ENCODE peak calls at places on chromosomes 7 and 10, in four cellular contexts. A, W, R and J are unnamed samples. For H3K9me3, the result is how much of the 10 kb centered on the place peaks cover.

GRCh38 chr10:125415964-125416363 is 255.6 kb upstream of the CTBP2 start:
- DNase-seq in A (no peak), W (no peak), R (no peak), J (no peak)

GRCh38 chr10:95408148-95408930 is 117.5 kb upstream of the PDLIM1 start:
- DNase-seq in W (no peak), A (no peak), R (no peak), J (no peak)

GRCh38 chr10:119443441-119443840 is 99.1 kb downstream of the RGS10 start:
- DNase-seq in W (no peak), A (no peak), R (no peak), J (no peak)

GRCh38 chr7:47506716-47507354 is 75.1 kb downstream of the TNS3 start:
- DNase-seq in A (no peak), W (no peak), R (no peak), J (no peak)

GRCh38 chr7:16891338-16891737 is 9.6 kb upstream of the AGR3 start:
- DNase-seq in R (peak), A (peak), W (no peak), J (peak)

GRCh38 chr7:88243345-88243909 is 23.6 kb upstream of the SRI start:
- DNase-seq in A (peak), R (peak), W (peak), J (peak)

GRCh38 chr7:6148724-6149360 is 117.7 kb downstream of the ANKRD61 start:
- DNase-seq in A (no peak), R (no peak), W (no peak), J (no peak)

GRCh38 chr7:15007507-15007906 is 105.0 kb upstream of the DGKB start:
- DNase-seq in R (no peak), A (no peak), W (peak), J (peak)

GRCh38 chr7:43362652-43363428 is 220.1 kb upstream of the STK17A start:
- DNase-seq in A (peak), W (peak), R (peak), J (peak)

GRCh38 chr7:82810558-82811259 is 352.0 kb downstream of the PCLO start:
- DNase-seq in W (peak), A (peak), R (peak), J (peak)

GRCh38 chr7:117072620-117073118 is 119.4 kb downstream of the ST7 start:
- DNase-seq in W (peak), A (peak), R (no peak), J (peak)

GRCh38 chr10:127153166-127153565 is 43.2 kb downstream of the INSYN2A start:
- DNase-seq in R (no peak), A (peak), W (no peak), J (no peak)

GRCh38 chr10:88620441-88620840 is 33.9 kb downstream of the LIPJ start:
- DNase-seq in R (no peak), W (no peak), A (no peak), J (no peak)

GRCh38 chr7:20288036-20288435 is 42.7 kb upstream of the ITGB8 start:
- DNase-seq in R (no peak), A (no peak), W (no peak), J (no peak)

GRCh38 chr10:113524120-113524519 is 28.7 kb upstream of the HABP2 start:
- DNase-seq in A (no peak), W (no peak), R (no peak), J (no peak)

GRCh38 chr7:88072036-88072714 is 138.1 kb downstream of the ADAM22 start:
- DNase-seq in A (no peak), R (no peak), W (no peak), J (no peak)

GRCh38 chr10:110610308-110610774 is 33.8 kb upstream of the RBM20 start:
- DNase-seq in W (peak), R (peak), A (peak), J (peak)

GRCh38 chr7:98120559-98120958 is 13.9 kb downstream of the LMTK2 start:
- DNase-seq in W (no peak), A (no peak), R (no peak), J (no peak)

GRCh38 chr7:24714676-24715010 is 42.6 kb downstream of the GSDME start:
- DNase-seq in W (no peak), R (no peak), A (no peak), J (no peak)

GRCh38 chr10:58266003-58266825 is 1.5 kb downstream of the IPMK start:
- DNase-seq in R (peak), A (peak), W (peak), J (peak)

GRCh38 chr10:7391748-7392147 is 19.1 kb downstream of the SFMBT2 start:
- DNase-seq in A (no peak), R (no peak), W (no peak), J (no peak)

GRCh38 chr7:70030745-70031144 is 432.5 kb downstream of the AUTS2 start:
- DNase-seq in R (no peak), A (no peak), W (no peak), J (no peak)

GRCh38 chr7:70029993-70030392 is 431.7 kb downstream of the AUTS2 start:
- DNase-seq in R (peak), A (no peak), W (no peak), J (no peak)

GRCh38 chr7:70028620-70029019 is 430.3 kb downstream of the AUTS2 start:
- DNase-seq in A (no peak), W (no peak), R (peak), J (no peak)

GRCh38 chr7:70032673-70033072 is 434.4 kb downstream of the AUTS2 start:
- DNase-seq in W (no peak), R (peak), A (no peak), J (no peak)

DNA sequence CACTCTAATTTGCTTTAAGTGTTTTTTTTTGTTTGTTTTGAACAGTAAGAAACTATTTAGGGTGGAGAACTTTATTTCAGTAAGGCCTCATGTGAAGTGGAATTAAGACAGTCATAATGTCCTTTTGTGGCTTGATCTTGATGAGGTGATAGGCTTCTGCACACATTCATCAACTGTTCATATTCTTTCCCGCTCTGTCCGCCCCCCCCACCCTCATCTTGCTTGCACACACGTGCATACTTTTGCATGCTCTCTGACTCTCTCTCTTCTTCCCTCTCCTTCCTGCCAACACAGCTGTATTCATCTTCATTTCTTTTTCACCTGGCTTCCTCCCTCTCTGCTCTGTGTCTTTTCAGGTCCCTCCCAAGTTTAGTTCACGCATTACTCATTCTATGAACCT is 429.6 kb downstream of the AUTS2 start:
- DNase-seq in A (no peak), W (no peak), R (peak), J (no peak)
- H3K4me2 ChIP-seq in A (no peak), W (no peak), R (peak), J (no peak)

GRCh38 chr10:71547841-71548493 is 151.2 kb downstream of the CDH23 start:
- DNase-seq in A (peak), R (no peak), W (no peak), J (no peak)

GRCh38 chr10:71547290-71547689 is 150.6 kb downstream of the CDH23 start:
- DNase-seq in A (no peak), W (no peak), R (no peak), J (no peak)

GRCh38 chr10:71545001-71545400 is 148.3 kb downstream of the CDH23 start:
- DNase-seq in A (no peak), W (no peak), R (no peak), J (no peak)

GRCh38 chr10:71546220-71546619 is 149.5 kb downstream of the CDH23 start:
- DNase-seq in A (no peak), R (no peak), W (no peak), J (no peak)

DNA sequence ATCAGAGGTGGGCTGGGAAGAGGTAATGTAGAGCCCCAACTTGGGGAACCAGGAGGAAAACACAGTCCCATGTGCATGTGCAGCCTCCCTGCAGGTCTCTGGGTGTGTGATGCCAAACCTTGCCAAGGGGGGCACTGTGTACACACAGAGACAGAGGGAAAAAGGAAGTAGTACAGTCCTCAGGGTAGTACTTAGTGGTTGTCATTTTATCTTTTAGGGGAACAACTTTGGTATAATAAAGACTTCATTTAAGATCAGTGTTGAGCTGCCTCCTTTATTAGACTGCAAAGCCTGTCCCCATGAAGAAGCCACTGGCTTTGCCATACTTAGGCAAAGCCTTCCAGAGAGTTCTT is 151.8 kb downstream of the CDH23 start:
- DNase-seq in A (peak), W (no peak), R (no peak), J (no peak)
- H3K9me3 ChIP-seq in A (under half), W (under half), R (under half), J (under half)

GRCh38 chr7:101820703-101821102 is 3.3 kb downstream of the CUX1 start:
- DNase-seq in A (no peak), R (no peak), W (no peak), J (no peak)
- H3K27ac ChIP-seq in A (no peak), R (peak), W (peak), J (no peak)

DNA sequence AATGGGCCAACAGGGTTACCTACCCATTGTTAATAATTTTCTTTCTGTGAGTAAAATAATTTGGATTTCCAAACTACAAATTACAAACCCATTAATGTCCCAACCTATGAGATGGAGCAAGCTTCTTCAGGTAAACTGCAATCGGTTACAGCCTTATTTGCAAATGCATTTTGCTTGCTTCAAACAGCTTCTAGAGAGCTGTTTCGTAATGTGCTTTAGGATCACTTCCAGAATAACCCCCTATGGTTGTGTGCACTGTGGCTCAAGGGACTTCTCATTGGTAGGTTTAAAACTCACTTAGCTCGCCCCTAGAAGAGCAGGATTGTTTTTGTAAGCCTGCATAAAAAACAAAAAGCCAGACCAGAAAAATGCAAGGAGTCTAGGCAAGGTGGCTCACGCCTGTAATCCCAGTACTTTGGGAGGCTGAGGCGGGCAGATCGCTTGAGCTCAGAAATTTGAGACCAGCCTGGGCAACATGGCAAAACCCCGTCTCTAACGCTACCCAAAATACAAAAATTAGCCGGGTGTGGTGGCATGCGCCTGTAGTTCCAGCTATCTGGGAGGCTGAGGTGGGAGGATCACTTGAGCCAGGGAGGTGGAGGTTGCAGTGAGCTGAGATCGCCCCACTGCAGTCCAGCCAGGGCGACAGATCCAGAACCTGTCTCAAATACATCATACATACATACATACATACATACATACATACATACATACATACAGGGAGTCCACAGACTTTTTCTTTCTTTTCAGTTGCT is 3.3 kb upstream of the MAP3K8 start:
- DNase-seq in R (no peak), W (no peak), A (no peak), J (no peak)
- H3K4me2 ChIP-seq in R (no peak), W (no peak), A (no peak), J (no peak)

DNA sequence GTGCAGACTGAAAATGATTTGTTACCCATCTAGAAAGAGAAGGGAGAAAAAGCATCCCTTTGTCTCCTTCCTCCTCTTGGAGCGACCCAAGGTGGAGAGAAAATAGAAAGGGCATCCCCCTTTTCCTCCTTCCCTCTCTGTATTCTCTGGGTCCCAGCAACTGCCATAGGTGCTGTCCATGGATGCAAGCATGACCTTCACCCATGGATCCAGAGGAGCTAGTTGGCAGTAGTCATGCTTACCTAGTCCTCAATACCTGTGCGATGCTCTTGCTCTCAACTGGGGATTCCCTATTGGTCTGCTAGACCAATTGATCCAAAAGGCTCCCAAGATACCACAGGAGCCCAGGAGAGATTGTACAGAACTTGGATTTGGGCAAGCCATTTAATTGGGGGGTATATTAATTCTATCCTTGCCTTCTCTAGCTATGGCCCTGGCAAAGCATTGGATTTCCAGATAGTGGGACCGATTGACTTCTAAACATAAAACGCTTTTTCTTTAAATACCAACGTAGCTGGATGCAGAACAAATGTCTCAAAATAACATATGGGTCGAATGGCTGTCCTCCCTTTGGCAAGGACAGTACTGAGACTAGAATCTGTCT is 547.8 kb upstream of the IGFBP3 start:
- DNase-seq in R (peak), A (peak), W (peak), J (no peak)
- H3K9me3 ChIP-seq in R (under half), A (half or more), W (under half), J (under half)

GRCh38 chr7:27193335-27194001 is 6.4 kb downstream of the HOXA13 start:
- DNase-seq in W (no peak), R (no peak), A (no peak), J (no peak)
- H3K27ac ChIP-seq in W (no peak), R (no peak), A (no peak), J (no peak)

GRCh38 chr7:115494529-115495147 is 535.9 kb downstream of the TFEC start:
- DNase-seq in R (no peak), W (no peak), A (no peak), J (no peak)

DNA sequence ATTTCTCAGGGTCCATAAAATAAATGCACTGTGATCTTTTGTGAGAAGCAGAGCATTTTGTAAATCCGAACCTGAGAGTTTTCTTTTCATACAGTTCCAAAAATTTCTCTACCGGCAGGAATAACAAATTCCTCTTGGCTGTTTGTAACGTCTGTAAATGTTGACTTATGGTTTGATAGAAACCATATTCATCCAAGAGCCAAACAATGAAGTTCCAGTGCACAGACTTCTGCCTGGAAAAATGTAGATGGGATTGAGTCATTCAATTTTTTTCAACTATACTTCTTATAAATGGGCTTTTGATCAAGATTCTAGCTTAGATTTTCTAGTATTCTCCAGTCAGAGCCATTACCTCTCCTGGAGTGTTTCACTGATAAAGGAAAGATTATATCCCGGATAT is 530.6 kb downstream of the TFEC start:
- DNase-seq in W (no peak), R (no peak), A (no peak), J (no peak)
- H3K4me2 ChIP-seq in W (no peak), R (no peak), A (no peak), J (no peak)